ENCODE peak calls at places on chromosomes 7 and 10, in ten cellular contexts. F, Z, Q, Y, S, C, K, G, I and V are unnamed samples.

GRCh38 chr7:756231-756927 is 29.3 kb upstream of the PRKAR1B start:
- DNase-seq in K (no peak), C (no peak), F (no peak), Y (no peak), G (peak), Q (no peak), Z (peak), S (no peak), I (no peak), V (no peak)

GRCh38 chr7:16479587-16479986 is 14.0 kb upstream of the SOSTDC1 start:
- DNase-seq in Y (no peak), F (no peak), K (no peak), S (no peak), G (no peak), Q (no peak), C (no peak), Z (no peak), I (peak), V (no peak)

GRCh38 chr7:120799147-120799546 is 58.8 kb downstream of the TSPAN12 start:
- DNase-seq in F (no peak), Y (no peak), Q (no peak), C (no peak), G (no peak), Z (no peak), I (no peak), K (no peak), S (no peak), V (no peak)

GRCh38 chr7:96400001-96400400 is 78.1 kb upstream of the SLC25A13 start:
- DNase-seq in K (no peak), G (no peak), F (no peak), Y (no peak), Q (no peak), S (no peak), I (no peak), Z (no peak), C (no peak), V (no peak)

GRCh38 chr7:23450518-23450917 is 19.8 kb downstream of the IGF2BP3 start:
- DNase-seq in I (no peak), Y (no peak), C (no peak), S (no peak), F (no peak), Z (no peak), G (no peak), Q (no peak), K (no peak), V (no peak)

GRCh38 chr7:107147464-107148214 is 21.2 kb upstream of the HBP1 start:
- DNase-seq in K (no peak), C (no peak), S (no peak), Z (no peak), Y (no peak), G (no peak), I (no peak), Q (peak), F (no peak), V (no peak)

GRCh38 chr10:24440817-24441790 is 232.2 kb downstream of the KIAA1217 start:
- DNase-seq in C (no peak), F (peak), Z (no peak), K (no peak), Q (no peak), S (no peak), Y (no peak), I (no peak), G (no peak), V (no peak)

GRCh38 chr7:106915873-106916272 is 50.8 kb downstream of the PIK3CG start:
- DNase-seq in I (no peak), K (no peak), C (no peak), S (peak), Z (no peak), Q (no peak), Y (no peak), G (no peak), F (no peak), V (no peak)

GRCh38 chr7:133060016-133060415 is 21.9 kb downstream of the CHCHD3 start:
- DNase-seq in K (peak), Q (no peak), S (no peak), C (no peak), Z (no peak), F (no peak), G (no peak), Y (no peak), I (no peak), V (no peak)

GRCh38 chr7:138465046-138465445 is 5.0 kb downstream of the TRIM24 start:
- DNase-seq in I (no peak), Y (no peak), C (no peak), G (no peak), Q (no peak), K (no peak), F (no peak), S (no peak), Z (no peak), V (no peak)

GRCh38 chr7:94195201-94195600 is 191.0 kb upstream of the BET1 start:
- DNase-seq in C (no peak), F (no peak), K (no peak), Q (no peak), I (no peak), Z (no peak), S (no peak), G (no peak), Y (no peak), V (no peak)

GRCh38 chr7:2800923-2801682 is 43.0 kb downstream of the GNA12 start:
- DNase-seq in G (peak), Y (no peak), Q (peak), K (no peak), F (peak), C (peak), S (no peak), Z (peak), I (no peak), V (no peak)

GRCh38 chr7:25295404-25295803 is 67.1 kb upstream of the NPVF start:
- DNase-seq in Y (no peak), C (no peak), S (no peak), I (no peak), G (no peak), Q (no peak), F (no peak), Z (no peak), K (no peak), V (no peak)

GRCh38 chr7:149724661-149725425 is 48.5 kb downstream of the ZNF467 start:
- DNase-seq in F (no peak), G (no peak), C (no peak), Q (no peak), S (no peak), Z (no peak), Y (no peak), K (no peak), I (no peak), V (no peak)

GRCh38 chr7:50629238-50629901 is 64.2 kb upstream of the DDC start:
- DNase-seq in I (no peak), Q (no peak), F (no peak), Y (no peak), G (no peak), K (no peak), S (no peak), C (no peak), Z (no peak), V (no peak)

GRCh38 chr7:98470131-98470985 is 69.5 kb upstream of the BAIAP2L1 start:
- DNase-seq in C (peak), K (peak), I (peak), Y (peak), Q (peak), Z (no peak), S (no peak), F (no peak), G (peak), V (no peak)

GRCh38 chr10:520402-520787 is 169.1 kb downstream of the DIP2C start:
- DNase-seq in C (no peak), K (no peak), Q (no peak), Y (no peak), G (no peak), S (no peak), I (no peak), F (peak), Z (no peak), V (no peak)

GRCh38 chr7:4147931-4148620 is 534.0 kb upstream of the FOXK1 start:
- DNase-seq in G (no peak), C (no peak), S (no peak), K (no peak), Y (no peak), I (no peak), Q (no peak), F (no peak), Z (no peak), V (no peak)

GRCh38 chr10:59907537-59907917 is 1.2 kb upstream of the CCDC6 start:
- DNase-seq in S (no peak), Q (no peak), F (no peak), Y (no peak), Z (no peak), G (no peak), K (peak), I (no peak), C (no peak), V (no peak)

GRCh38 chr7:136086712-136087111 is 109.6 kb upstream of the MTPN start:
- DNase-seq in F (peak), Z (peak), C (no peak), K (peak), Q (peak), Y (no peak), S (no peak), I (peak), G (peak), V (peak)

GRCh38 chr7:35993113-35993512 is 159.9 kb upstream of the EEPD1 start:
- DNase-seq in I (no peak), G (no peak), S (no peak), Z (no peak), K (no peak), Q (no peak), F (no peak), C (no peak), Y (no peak), V (no peak)

GRCh38 chr7:45646207-45646821 is 72.1 kb downstream of the ADCY1 start:
- DNase-seq in Z (no peak), F (no peak), K (no peak), Y (no peak), G (no peak), C (no peak), S (no peak), Q (no peak), I (no peak), V (no peak)

GRCh38 chr10:3503299-3503698 is 281.7 kb downstream of the KLF6 start:
- DNase-seq in G (no peak), I (no peak), S (no peak), C (no peak), Z (no peak), F (no peak), Y (no peak), K (no peak), Q (no peak), V (no peak)

GRCh38 chr7:140035400-140036223 is 27.1 kb downstream of the PARP12 start:
- DNase-seq in G (no peak), Z (no peak), Y (no peak), Q (no peak), F (peak), C (no peak), K (no peak), S (no peak), I (no peak), V (no peak)

GRCh38 chr10:113386005-113386404 is 166.8 kb upstream of the HABP2 start:
- DNase-seq in F (peak), Q (peak), I (no peak), G (no peak), K (no peak), Y (no peak), Z (no peak), C (no peak), S (no peak), V (no peak)

GRCh38 chr7:84022686-84023308 is 171.8 kb downstream of the SEMA3A start:
- DNase-seq in G (no peak), Q (no peak), Z (no peak), K (peak), I (peak), Y (no peak), F (no peak), C (no peak), S (no peak), V (no peak)

GRCh38 chr10:80429521-80429966 is 21.2 kb downstream of the PRXL2A start:
- DNase-seq in Y (no peak), Q (peak), Z (no peak), I (peak), S (no peak), C (no peak), F (no peak), G (no peak), K (no peak), V (peak)

GRCh38 chr7:51316666-51317581 is at the start of gene COBL:
- DNase-seq in G (peak), S (no peak), C (peak), Z (peak), Y (peak), I (peak), Q (peak), F (no peak), K (peak), V (peak)

GRCh38 chr7:15720849-15721471 is 34.5 kb upstream of the MEOX2 start:
- DNase-seq in G (no peak), C (no peak), Z (no peak), Y (peak), K (peak), F (peak), S (no peak), Q (peak), I (peak), V (no peak)